ENCODE peak calls at places on chromosomes 4 and X, in six cellular contexts. J is foreskin keratinocyte, M is lung, R is heart left ventricle, K is uterus, X is mammary epithelial cell. A is an unnamed sample. For H3K4me1, the result is how much of the 10 kb centered on the place peaks cover.

GRCh38 chr4:139689093-139689722 is 23.6 kb downstream of the MGST2 start:
- DNase-seq in X (no peak), R (no peak), M (no peak), K (no peak), J (no peak), A (no peak)

GRCh38 chrX:85379174-85379907 is at the start of gene POF1B:
- DNase-seq in J (peak), X (peak), K (no peak), M (no peak), R (peak), A (peak)

GRCh38 chr4:56804551-56804950 is 16.9 kb downstream of the SPINK2 start:
- DNase-seq in K (no peak), R (no peak), M (no peak), X (peak), J (peak), A (no peak)

GRCh38 chrX:11913001-11913400 is 155.0 kb downstream of the MSL3 start:
- DNase-seq in X (no peak), M (no peak), J (no peak), R (no peak), K (no peak), A (no peak)

GRCh38 chr4:17762705-17763104 is 18.7 kb downstream of the FAM184B start:
- DNase-seq in R (no peak), X (peak), M (no peak), K (no peak), J (peak), A (no peak)

GRCh38 chr4:122826596-122827257 is at the start of gene FGF2:
- DNase-seq in X (peak), M (peak), J (no peak), R (peak), K (peak), A (peak)

GRCh38 chrX:100994352-100995281 is 25.1 kb downstream of the ARL13A start:
- DNase-seq in J (peak), R (no peak), K (no peak), M (no peak), X (peak), A (no peak)

GRCh38 chr4:26235500-26235899 is 85.3 kb upstream of the RBPJ start:
- DNase-seq in R (peak), J (peak), M (peak), K (peak), X (peak), A (no peak)

GRCh38 chrX:10109695-10110094 is 47.1 kb upstream of the CLCN4 start:
- DNase-seq in J (no peak), M (peak), K (peak), X (no peak), R (peak), A (no peak)

GRCh38 chrX:1593286-1594271 is 2.2 kb downstream of the AKAP17A start:
- DNase-seq in K (no peak), M (no peak), R (no peak), X (no peak), J (no peak), A (no peak)

GRCh38 chrX:49042581-49043219 is 457 bp downstream of the TFE3 start:
- DNase-seq in X (no peak), M (no peak), R (peak), J (no peak), K (no peak), A (no peak)

GRCh38 chrX:10615931-10616780 is 4.2 kb downstream of the MID1 start:
- DNase-seq in J (no peak), M (no peak), X (no peak), K (peak), R (peak), A (peak)

GRCh38 chrX:17860811-17861495 is at the start of gene RAI2:
- DNase-seq in R (peak), K (peak), M (peak), X (no peak), J (no peak), A (peak)

GRCh38 chrX:74343970-74344622 is 40.1 kb downstream of the ZCCHC13 start:
- DNase-seq in R (peak), X (peak), M (peak), J (peak), K (no peak), A (peak)

GRCh38 chrX:107935200-107935599 is 47.0 kb downstream of the TEX13B start:
- DNase-seq in K (no peak), X (peak), J (peak), R (no peak), M (no peak), A (no peak)

GRCh38 chr4:137000432-137000831 is 531.9 kb downstream of the PCDH18 start:
- DNase-seq in K (no peak), M (no peak), R (no peak), X (no peak), J (no peak), A (no peak)

GRCh38 chr4:680091-680490 is 5.7 kb downstream of the MYL5 start:
- DNase-seq in X (no peak), M (no peak), R (no peak), J (no peak), K (no peak), A (no peak)

GRCh38 chr4:681736-682451 is 7.1 kb downstream of the SLC49A3 start:
- DNase-seq in M (peak), R (no peak), K (no peak), J (no peak), X (no peak), A (peak)

GRCh38 chr4:679571-680083 is 5.3 kb downstream of the MYL5 start:
- DNase-seq in X (no peak), M (no peak), R (no peak), J (no peak), K (no peak), A (no peak)

GRCh38 chr4:680565-680930 is 6.2 kb downstream of the MYL5 start:
- DNase-seq in M (no peak), X (no peak), R (no peak), K (no peak), J (no peak), A (no peak)

GRCh38 chr4:680931-681645 is 6.7 kb downstream of the MYL5 start:
- DNase-seq in R (peak), K (peak), M (no peak), J (no peak), X (no peak), A (no peak)
- H3K4me1 ChIP-seq in R (under half), K (under half), M (under half), J (under half), X (under half), A (under half)

GRCh38 chr4:108209489-108209888 is 40.8 kb upstream of the LEF1 start:
- DNase-seq in J (no peak), R (no peak), M (no peak), K (no peak), X (no peak), A (no peak)
- H3K4me1 ChIP-seq in J (under half), R (under half), M (under half), K (under half), X (under half), A (under half)

GRCh38 chr4:87109121-87109520 is 111.3 kb downstream of the KLHL8 start:
- DNase-seq in M (no peak), R (no peak), K (no peak), X (no peak), J (no peak), A (no peak)
- H3K4me1 ChIP-seq in M (under half), R (under half), K (under half), X (under half), J (under half), A (under half)

DNA sequence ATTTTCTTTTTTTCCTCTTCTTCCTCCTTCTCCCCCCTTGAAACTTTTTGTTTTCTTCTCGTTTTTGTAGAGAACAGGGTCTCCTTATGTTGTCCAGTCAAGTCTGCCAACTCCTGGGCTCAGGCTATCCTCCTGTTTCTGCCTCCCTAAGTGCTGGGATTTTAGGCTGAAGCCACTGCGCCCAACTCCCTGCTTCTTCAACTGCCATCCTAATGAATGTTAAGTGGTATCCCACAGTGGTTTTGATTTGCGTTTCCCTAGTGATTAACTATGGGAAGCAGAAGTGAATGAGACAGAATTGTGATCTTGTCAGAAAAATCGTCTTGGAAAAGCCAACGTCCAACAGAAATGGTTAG is 999 bp upstream of the ADD1 start:
- DNase-seq in X (no peak), K (no peak), J (no peak), M (no peak), R (no peak), A (no peak)
- H3K4me1 ChIP-seq in X (under half), K (under half), J (under half), M (under half), R (under half), A (under half)

GRCh38 chr4:72449705-72450104 is 119.3 kb downstream of the ADAMTS3 start:
- DNase-seq in M (no peak), X (no peak), K (no peak), R (no peak), J (no peak), A (no peak)

GRCh38 chr4:72442715-72443114 is 126.3 kb downstream of the ADAMTS3 start:
- DNase-seq in X (peak), M (no peak), R (no peak), K (no peak), J (peak), A (no peak)

GRCh38 chr4:72444104-72444503 is 124.9 kb downstream of the ADAMTS3 start:
- DNase-seq in J (no peak), X (no peak), M (no peak), K (no peak), R (no peak), A (no peak)

GRCh38 chr4:72448231-72448630 is 120.8 kb downstream of the ADAMTS3 start:
- DNase-seq in X (no peak), R (no peak), M (no peak), J (no peak), K (no peak), A (no peak)

GRCh38 chr4:72446353-72447055 is 122.5 kb downstream of the ADAMTS3 start:
- DNase-seq in J (no peak), R (no peak), X (no peak), K (no peak), M (no peak), A (no peak)
- H3K4me1 ChIP-seq in J (under half), R (under half), X (under half), K (under half), M (under half), A (under half)

DNA sequence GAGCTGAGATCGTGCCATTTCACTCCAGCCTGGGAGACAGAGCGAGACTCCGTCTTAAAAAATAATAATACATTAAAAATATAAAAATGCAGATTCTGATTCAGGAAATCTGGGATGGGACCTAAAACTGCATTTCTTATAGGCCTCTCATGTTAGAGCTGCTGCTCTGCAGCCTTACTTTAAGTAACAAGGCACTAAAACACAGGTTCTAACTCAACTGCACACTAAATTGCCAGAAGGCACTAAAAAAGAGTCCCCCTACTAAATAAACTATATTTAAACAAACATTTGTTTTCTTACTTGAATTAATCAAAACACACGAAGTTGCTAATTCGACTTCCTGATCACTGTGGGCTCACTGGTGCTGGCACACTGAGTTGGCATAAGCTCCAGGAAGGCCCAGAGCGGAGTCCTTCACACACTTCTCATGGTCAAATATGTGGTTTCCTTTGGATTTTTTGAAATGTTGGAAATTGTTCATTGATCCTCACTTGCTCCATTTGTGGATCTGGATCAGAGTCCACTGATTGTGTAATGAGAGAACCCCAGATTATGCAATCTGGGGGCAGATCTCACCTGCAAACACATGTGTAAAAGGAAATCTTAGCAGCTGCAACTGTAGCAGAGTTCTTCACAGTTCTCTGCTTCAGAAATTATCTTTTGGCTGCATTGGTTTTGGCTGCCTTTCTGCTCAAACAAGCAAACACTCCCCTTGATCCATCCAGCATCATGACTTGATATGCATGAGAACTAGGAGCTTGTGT is 59.3 kb downstream of the AFF1 start:
- DNase-seq in M (no peak), R (no peak), J (no peak), K (no peak), X (no peak), A (no peak)
- H3K4me1 ChIP-seq in M (under half), R (under half), J (under half), K (under half), X (under half), A (under half)

GRCh38 chr4:2789801-2790582 is 2.9 kb upstream of the SH3BP2 start:
- DNase-seq in X (no peak), K (no peak), J (no peak), R (no peak), M (no peak), A (no peak)

GRCh38 chr4:2791518-2792395 is 1.1 kb upstream of the SH3BP2 start:
- DNase-seq in K (peak), M (no peak), R (no peak), X (no peak), J (no peak), A (no peak)

GRCh38 chr4:2792396-2792710 is 532 bp upstream of the SH3BP2 start:
- DNase-seq in X (no peak), M (no peak), K (no peak), R (no peak), J (no peak), A (no peak)

GRCh38 chr4:2789351-2789750 is 3.5 kb upstream of the SH3BP2 start:
- DNase-seq in M (no peak), X (no peak), R (no peak), K (no peak), J (no peak), A (no peak)

GRCh38 chr4:2790583-2791517 is 2.0 kb upstream of the SH3BP2 start:
- DNase-seq in X (no peak), K (no peak), M (no peak), J (no peak), R (peak), A (no peak)
- H3K4me1 ChIP-seq in X (under half), K (under half), M (under half), J (under half), R (half or more), A (under half)

DNA sequence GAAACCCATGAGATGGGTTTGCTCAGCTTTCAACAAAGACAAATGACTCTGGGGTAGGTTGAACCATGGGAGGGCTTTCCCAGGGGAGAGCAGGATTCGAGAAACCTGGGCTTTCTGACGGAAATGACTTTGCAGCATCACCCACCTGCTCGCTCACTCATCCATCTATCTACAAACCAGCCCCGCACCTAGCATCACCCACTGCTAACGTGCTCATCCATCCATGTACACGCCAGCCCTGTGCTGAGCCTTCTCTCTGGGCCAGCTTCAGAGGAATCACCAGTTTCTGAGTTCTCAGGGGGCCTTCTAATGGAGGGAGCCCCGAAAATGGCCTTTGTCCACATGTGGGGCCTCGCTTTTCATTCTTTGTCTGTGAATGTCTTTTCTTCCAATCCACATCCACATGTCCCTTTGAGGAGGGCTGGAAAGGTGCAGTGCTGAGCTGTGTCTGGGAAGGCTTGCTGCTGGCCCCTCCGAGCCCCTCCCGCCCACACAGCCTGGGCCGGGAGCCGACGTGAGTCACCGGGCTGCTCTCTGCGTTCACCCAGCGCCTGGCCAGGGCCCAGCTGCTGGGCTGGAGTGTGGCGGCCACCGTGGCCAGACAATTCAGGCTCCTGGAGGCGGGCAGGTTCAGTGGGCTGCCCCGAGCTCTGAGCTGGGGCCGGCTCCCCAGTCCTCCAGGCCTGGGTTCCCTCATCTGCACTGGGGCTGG is 14.7 kb downstream of the SORCS2 start:
- DNase-seq in J (peak), M (peak), R (peak), X (peak), K (peak), A (no peak)
- H3K4me1 ChIP-seq in J (under half), M (under half), R (under half), X (under half), K (under half), A (under half)

GRCh38 chr4:169254546-169254983 is 16.2 kb downstream of the SH3RF1 start:
- DNase-seq in X (peak), K (no peak), J (no peak), M (peak), R (peak), A (no peak)
- H3K4me1 ChIP-seq in X (half or more), K (under half), J (half or more), M (under half), R (half or more), A (under half)

GRCh38 chr4:177853198-177853597 is 411.0 kb upstream of the AGA start:
- DNase-seq in R (no peak), X (no peak), J (no peak), M (no peak), K (no peak), A (no peak)
- H3K4me1 ChIP-seq in R (under half), X (under half), J (under half), M (under half), K (under half), A (under half)

A was measured in HAP-1.